ENCODE peak calls at places on chromosome 18, in six cellular contexts. One of them, this sample, is unnamed.

GRCh38 chr18:21306368-21306767 is 64.3 kb downstream of the GREB1L start:
- DNase-seq in HepG2: no peak
- DNase-seq in K562: no peak
- DNase-seq in endothelial cell of umbilical vein: no peak
- DNase-seq in sigmoid colon: no peak
- DNase-seq in HCT116: no peak
- DNase-seq in this sample: no peak

GRCh38 chr18:22324191-22325131 is 93.3 kb downstream of the CTAGE1 start:
- DNase-seq in HepG2: no peak
- DNase-seq in K562: no peak
- DNase-seq in endothelial cell of umbilical vein: peak; percentile 72
- DNase-seq in sigmoid colon: no peak
- DNase-seq in HCT116: no peak
- DNase-seq in this sample: peak; percentile 60

GRCh38 chr18:830315-830901 is 18.4 kb upstream of the YES1 start:
- DNase-seq in HepG2: no peak
- DNase-seq in K562: peak; percentile 55
- DNase-seq in endothelial cell of umbilical vein: peak; percentile 96
- DNase-seq in sigmoid colon: no peak
- DNase-seq in HCT116: no peak
- DNase-seq in this sample: no peak

GRCh38 chr18:2846638-2847340 is at the start of gene EMILIN2:
- DNase-seq in HepG2: no peak
- DNase-seq in K562: peak; percentile 47
- DNase-seq in endothelial cell of umbilical vein: peak; percentile 18
- DNase-seq in sigmoid colon: peak; percentile 90
- DNase-seq in HCT116: no peak
- DNase-seq in this sample: peak; percentile 55

GRCh38 chr18:45974088-45974536 is 7.0 kb upstream of the EPG5 start:
- DNase-seq in HepG2: peak; percentile 67
- DNase-seq in K562: peak; percentile 41
- DNase-seq in endothelial cell of umbilical vein: peak; percentile 71
- DNase-seq in sigmoid colon: no peak
- DNase-seq in HCT116: peak; percentile 63
- DNase-seq in this sample: peak; percentile 66

GRCh38 chr18:22340340-22340739 is 77.4 kb downstream of the CTAGE1 start:
- DNase-seq in HepG2: no peak
- DNase-seq in K562: no peak
- DNase-seq in endothelial cell of umbilical vein: no peak
- DNase-seq in sigmoid colon: no peak
- DNase-seq in HCT116: no peak
- DNase-seq in this sample: no peak

GRCh38 chr18:33720133-33720532 is 142.1 kb downstream of the ASXL3 start:
- DNase-seq in HepG2: no peak
- DNase-seq in K562: no peak
- DNase-seq in endothelial cell of umbilical vein: no peak
- DNase-seq in sigmoid colon: no peak
- DNase-seq in HCT116: no peak
- DNase-seq in this sample: no peak

GRCh38 chr18:54684786-54685185 is 93.7 kb downstream of the DYNAP start:
- DNase-seq in HepG2: no peak
- DNase-seq in K562: peak; percentile 6
- DNase-seq in endothelial cell of umbilical vein: peak; percentile 2
- DNase-seq in sigmoid colon: no peak
- DNase-seq in HCT116: no peak
- DNase-seq in this sample: no peak

GRCh38 chr18:63082661-63083531 is 236.7 kb downstream of the BCL2 start:
- DNase-seq in HepG2: no peak
- DNase-seq in K562: no peak
- DNase-seq in endothelial cell of umbilical vein: no peak
- DNase-seq in sigmoid colon: no peak
- DNase-seq in HCT116: no peak
- DNase-seq in this sample: no peak

GRCh38 chr18:13558132-13558531 is 168.2 kb downstream of the FAM210A start:
- DNase-seq in HepG2: peak; percentile 52
- DNase-seq in K562: peak; percentile 64
- DNase-seq in endothelial cell of umbilical vein: peak; percentile 40
- DNase-seq in sigmoid colon: no peak
- DNase-seq in HCT116: peak; percentile 31
- DNase-seq in this sample: no peak

GRCh38 chr18:24930974-24931373 is 421.0 kb downstream of the ZNF521 start:
- DNase-seq in HepG2: peak; percentile 48
- DNase-seq in K562: no peak
- DNase-seq in endothelial cell of umbilical vein: no peak
- DNase-seq in sigmoid colon: no peak
- DNase-seq in HCT116: no peak
- DNase-seq in this sample: peak; percentile 49

GRCh38 chr18:5058768-5059539 is 138.1 kb downstream of the AKAIN1 start:
- DNase-seq in HepG2: no peak
- DNase-seq in K562: no peak
- DNase-seq in endothelial cell of umbilical vein: no peak
- DNase-seq in sigmoid colon: no peak
- DNase-seq in HCT116: no peak
- DNase-seq in this sample: no peak

GRCh38 chr18:50218432-50219197 is 23.7 kb upstream of the MYO5B start:
- DNase-seq in HepG2: peak; percentile 45
- DNase-seq in K562: peak; percentile 14
- DNase-seq in endothelial cell of umbilical vein: peak; percentile 20
- DNase-seq in sigmoid colon: no peak
- DNase-seq in HCT116: peak; percentile 33
- DNase-seq in this sample: peak; percentile 49

GRCh38 chr18:35441857-35442595 is 55.7 kb downstream of the INO80C start:
- DNase-seq in HepG2: no peak
- DNase-seq in K562: no peak
- DNase-seq in endothelial cell of umbilical vein: no peak
- DNase-seq in sigmoid colon: no peak
- DNase-seq in HCT116: no peak
- DNase-seq in this sample: no peak

GRCh38 chr18:12745095-12745820 is 42.4 kb downstream of the PSMG2 start:
- DNase-seq in HepG2: no peak
- DNase-seq in K562: no peak
- DNase-seq in endothelial cell of umbilical vein: no peak
- DNase-seq in sigmoid colon: no peak
- DNase-seq in HCT116: no peak
- DNase-seq in this sample: no peak

GRCh38 chr18:23738151-23738550 is 48.9 kb downstream of the LAMA3 start:
- DNase-seq in HepG2: no peak
- DNase-seq in K562: no peak
- DNase-seq in endothelial cell of umbilical vein: no peak
- DNase-seq in sigmoid colon: no peak
- DNase-seq in HCT116: no peak
- DNase-seq in this sample: no peak

GRCh38 chr18:9333441-9334350 is 877 bp upstream of the TWSG1 start:
- DNase-seq in HepG2: no peak
- DNase-seq in K562: no peak
- DNase-seq in endothelial cell of umbilical vein: peak; percentile 86
- DNase-seq in sigmoid colon: peak; percentile 66
- DNase-seq in HCT116: no peak
- DNase-seq in this sample: no peak

GRCh38 chr18:80068571-80069272 is 34.5 kb downstream of the RBFA start:
- DNase-seq in HepG2: no peak
- DNase-seq in K562: no peak
- DNase-seq in endothelial cell of umbilical vein: no peak
- DNase-seq in sigmoid colon: no peak
- DNase-seq in HCT116: no peak
- DNase-seq in this sample: no peak

GRCh38 chr18:8929381-8929780 is 173.1 kb upstream of the NDUFV2 start:
- DNase-seq in HepG2: no peak
- DNase-seq in K562: no peak
- DNase-seq in endothelial cell of umbilical vein: no peak
- DNase-seq in sigmoid colon: no peak
- DNase-seq in HCT116: no peak
- DNase-seq in this sample: no peak

GRCh38 chr18:2515908-2516625 is 55.2 kb downstream of the METTL4 start:
- DNase-seq in HepG2: peak; percentile 3
- DNase-seq in K562: no peak
- DNase-seq in endothelial cell of umbilical vein: peak; percentile 96
- DNase-seq in sigmoid colon: no peak
- DNase-seq in HCT116: peak; percentile 61
- DNase-seq in this sample: no peak

GRCh38 chr18:69400253-69400975 is at the start of gene DOK6:
- DNase-seq in HepG2: peak; percentile 84
- DNase-seq in K562: no peak
- DNase-seq in endothelial cell of umbilical vein: peak; percentile 53
- DNase-seq in sigmoid colon: peak; percentile 64
- DNase-seq in HCT116: no peak
- DNase-seq in this sample: no peak

GRCh38 chr18:3250237-3251107 is 2.9 kb downstream of the MYL12A start:
- DNase-seq in HepG2: no peak
- DNase-seq in K562: no peak
- DNase-seq in endothelial cell of umbilical vein: peak; percentile 75
- DNase-seq in sigmoid colon: no peak
- DNase-seq in HCT116: no peak
- DNase-seq in this sample: no peak

GRCh38 chr18:31091350-31091749 is 10.9 kb downstream of the DSC2 start:
- DNase-seq in HepG2: no peak
- DNase-seq in K562: no peak
- DNase-seq in endothelial cell of umbilical vein: no peak
- DNase-seq in sigmoid colon: no peak
- DNase-seq in HCT116: no peak
- DNase-seq in this sample: no peak

GRCh38 chr18:28189400-28190239 is 12.7 kb upstream of the CDH2 start:
- DNase-seq in HepG2: peak; percentile 54
- DNase-seq in K562: peak; percentile 18
- DNase-seq in endothelial cell of umbilical vein: peak; percentile 73
- DNase-seq in sigmoid colon: no peak
- DNase-seq in HCT116: peak; percentile 23
- DNase-seq in this sample: peak; percentile 58

GRCh38 chr18:54358495-54358793 is 738 bp downstream of the C18orf54 start:
- DNase-seq in HepG2: no peak
- DNase-seq in K562: peak; percentile 36
- DNase-seq in endothelial cell of umbilical vein: peak; percentile 59
- DNase-seq in sigmoid colon: no peak
- DNase-seq in HCT116: no peak
- DNase-seq in this sample: no peak

GRCh38 chr18:58960946-58961722 is 96.5 kb downstream of the ZNF532 start:
- DNase-seq in HepG2: no peak
- DNase-seq in K562: no peak
- DNase-seq in endothelial cell of umbilical vein: no peak
- DNase-seq in sigmoid colon: no peak
- DNase-seq in HCT116: no peak
- DNase-seq in this sample: no peak

GRCh38 chr18:32259553-32259952 is 69.7 kb downstream of the MEP1B start:
- DNase-seq in HepG2: no peak
- DNase-seq in K562: no peak
- DNase-seq in endothelial cell of umbilical vein: no peak
- DNase-seq in sigmoid colon: no peak
- DNase-seq in HCT116: no peak
- DNase-seq in this sample: no peak

GRCh38 chr18:23936371-23936958 is 78.1 kb upstream of the TTC39C start:
- DNase-seq in HepG2: peak; percentile 9
- DNase-seq in K562: no peak
- DNase-seq in endothelial cell of umbilical vein: no peak
- DNase-seq in sigmoid colon: no peak
- DNase-seq in HCT116: no peak
- DNase-seq in this sample: no peak

GRCh38 chr18:77119101-77119850 is 13.3 kb downstream of the MBP start:
- DNase-seq in HepG2: no peak
- DNase-seq in K562: no peak
- DNase-seq in endothelial cell of umbilical vein: no peak
- DNase-seq in sigmoid colon: peak; percentile 55
- DNase-seq in HCT116: no peak
- DNase-seq in this sample: no peak
- TF ChIP-seq POLR2A in HepG2: no peak
- TF ChIP-seq POLR2A in K562: no peak
- TF ChIP-seq POLR2A in endothelial cell of umbilical vein: no peak
- TF ChIP-seq POLR2A in sigmoid colon: no peak
- TF ChIP-seq POLR2A in HCT116: no peak
- TF ChIP-seq POLR2A in this sample: no peak

GRCh38 chr18:77529492-77529891 is 279.8 kb downstream of the GALR1 start:
- DNase-seq in HepG2: no peak
- DNase-seq in K562: no peak
- DNase-seq in endothelial cell of umbilical vein: no peak
- DNase-seq in sigmoid colon: no peak
- DNase-seq in HCT116: no peak
- DNase-seq in this sample: no peak
- TF ChIP-seq POLR2AphosphoS5 in HepG2: no peak
- TF ChIP-seq POLR2AphosphoS5 in K562: no peak
- TF ChIP-seq POLR2AphosphoS5 in endothelial cell of umbilical vein: no peak
- TF ChIP-seq POLR2AphosphoS5 in sigmoid colon: no peak
- TF ChIP-seq POLR2AphosphoS5 in HCT116: no peak
- TF ChIP-seq POLR2AphosphoS5 in this sample: no peak

DNA sequence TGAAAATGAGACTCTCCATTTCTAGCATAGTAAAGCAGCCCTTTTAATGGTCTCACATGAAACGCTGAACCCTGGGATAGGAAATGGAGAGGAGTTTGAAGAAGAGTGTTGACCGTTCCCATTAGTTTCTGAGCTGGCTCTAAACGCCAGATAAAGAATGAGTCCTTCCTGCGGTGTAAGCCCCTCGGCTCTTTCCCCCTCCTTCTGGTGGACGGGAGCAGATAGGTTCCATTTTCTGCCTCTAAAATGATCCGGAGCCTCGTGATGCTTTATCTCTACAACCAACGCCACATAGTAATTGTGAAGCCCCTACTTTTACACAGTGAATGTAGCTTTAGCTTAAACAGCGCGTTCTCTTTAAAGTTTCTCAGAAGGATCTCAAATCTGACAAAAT is 24.1 kb upstream of the ZNF516 start:
- DNase-seq in HepG2: no peak
- DNase-seq in K562: no peak
- DNase-seq in endothelial cell of umbilical vein: peak; percentile 7
- DNase-seq in sigmoid colon: no peak
- DNase-seq in HCT116: no peak
- DNase-seq in this sample: no peak
- H3K4me3 ChIP-seq in HepG2: no peak overlapping the region
- H3K4me3 ChIP-seq in K562: no peak overlapping the region
- H3K4me3 ChIP-seq in endothelial cell of umbilical vein: no peak overlapping the region
- H3K4me3 ChIP-seq in sigmoid colon: peak overlapping the region; percentile 36
- H3K4me3 ChIP-seq in HCT116: no peak overlapping the region
- H3K4me3 ChIP-seq in this sample: peak overlapping the region; percentile 32

GRCh38 chr18:57630759-57631660 is 9.4 kb upstream of the NARS1 start:
- DNase-seq in HepG2: no peak
- DNase-seq in K562: no peak
- DNase-seq in endothelial cell of umbilical vein: no peak
- DNase-seq in sigmoid colon: no peak
- DNase-seq in HCT116: no peak
- DNase-seq in this sample: no peak

GRCh38 chr18:57631697-57632096 is 10.1 kb upstream of the NARS1 start:
- DNase-seq in HepG2: no peak
- DNase-seq in K562: peak; percentile 41
- DNase-seq in endothelial cell of umbilical vein: peak; percentile 36
- DNase-seq in sigmoid colon: no peak
- DNase-seq in HCT116: no peak
- DNase-seq in this sample: no peak

GRCh38 chr18:57629399-57629798 is 7.8 kb upstream of the NARS1 start:
- DNase-seq in HepG2: no peak
- DNase-seq in K562: no peak
- DNase-seq in endothelial cell of umbilical vein: no peak
- DNase-seq in sigmoid colon: no peak
- DNase-seq in HCT116: no peak
- DNase-seq in this sample: no peak

GRCh38 chr18:57627488-57627887 is 5.9 kb upstream of the NARS1 start:
- DNase-seq in HepG2: no peak
- DNase-seq in K562: no peak
- DNase-seq in endothelial cell of umbilical vein: peak; percentile 31
- DNase-seq in sigmoid colon: no peak
- DNase-seq in HCT116: no peak
- DNase-seq in this sample: no peak

GRCh38 chr18:57630002-57630758 is 8.5 kb upstream of the NARS1 start:
- DNase-seq in HepG2: peak; percentile 85
- DNase-seq in K562: peak; percentile 87
- DNase-seq in endothelial cell of umbilical vein: peak; percentile 94
- DNase-seq in sigmoid colon: peak; percentile 99
- DNase-seq in HCT116: peak; percentile 89
- DNase-seq in this sample: peak; percentile 98
- TF ChIP-seq POLR2A in HepG2: peak; percentile 34
- TF ChIP-seq POLR2A in K562: no peak
- TF ChIP-seq POLR2A in endothelial cell of umbilical vein: peak; percentile 37
- TF ChIP-seq POLR2A in sigmoid colon: no peak
- TF ChIP-seq POLR2A in HCT116: peak; percentile 63
- TF ChIP-seq POLR2A in this sample: no peak